ENCODE peak calls at places on chromosomes 6 and 20, in eight cellular contexts. F is HCT116, K is SK-N-SH, B is GM12878, W is HepG2, U is endothelial cell of umbilical vein, T is K562, S is H1. D is an unnamed sample.

GRCh38 chr6:99422912-99423311 is 2.2 kb downstream of the PNISR start:
- DNase-seq in F (no peak), K (no peak), B (no peak), W (no peak), U (no peak), T (no peak), S (no peak), D (no peak)

GRCh38 chr6:97548354-97548753 is 265.3 kb upstream of the MMS22L start:
- DNase-seq in F (no peak), K (no peak), B (no peak), W (no peak), U (no peak), T (no peak), S (no peak), D (no peak)

GRCh38 chr6:88899569-88900316 is 63.7 kb downstream of the RNGTT start:
- DNase-seq in F (no peak), K (no peak), B (no peak), W (peak), U (no peak), T (no peak), S (no peak), D (peak)

GRCh38 chr6:57040011-57040410 is 6.5 kb upstream of the KIAA1586 start:
- DNase-seq in F (peak), K (peak), B (no peak), W (no peak), U (no peak), T (no peak), S (no peak), D (peak)

GRCh38 chr6:153553627-153554026 is 422.5 kb upstream of the RGS17 start:
- DNase-seq in F (peak), K (no peak), B (no peak), W (peak), U (no peak), T (no peak), S (peak), D (peak)

GRCh38 chr6:33414592-33415271 is 3.2 kb downstream of the CUTA start:
- DNase-seq in F (no peak), K (peak), B (no peak), W (no peak), U (no peak), T (peak), S (no peak), D (peak)

GRCh38 chr6:165573671-165574070 is 89.4 kb downstream of the PDE10A start:
- DNase-seq in F (peak), K (peak), B (no peak), W (no peak), U (peak), T (no peak), S (no peak), D (no peak)

GRCh38 chr20:21515300-21516179 is 1.7 kb upstream of the NKX2-2 start:
- DNase-seq in F (no peak), K (peak), B (no peak), W (no peak), U (no peak), T (no peak), S (no peak), D (peak)

GRCh38 chr6:38702471-38703397 is at the start of gene GLO1:
- DNase-seq in F (peak), K (peak), B (peak), W (peak), U (peak), T (peak), S (peak), D (peak)

GRCh38 chr6:46935687-46936086 is 13.9 kb upstream of the ADGRF5 start:
- DNase-seq in F (no peak), K (no peak), B (no peak), W (no peak), U (peak), T (no peak), S (peak), D (peak)

GRCh38 chr6:139996253-139996834 is 621.9 kb upstream of the CITED2 start:
- DNase-seq in F (no peak), K (no peak), B (peak), W (peak), U (no peak), T (peak), S (no peak), D (peak)

GRCh38 chr6:44620922-44621321 is 233.4 kb downstream of the CDC5L start:
- DNase-seq in F (no peak), K (no peak), B (no peak), W (no peak), U (no peak), T (no peak), S (no peak), D (peak)

GRCh38 chr6:131451330-131452195 is 121.5 kb upstream of the ARG1 start:
- DNase-seq in F (no peak), K (no peak), B (no peak), W (no peak), U (no peak), T (no peak), S (no peak), D (no peak)

GRCh38 chr6:136719280-136720044 is 72.8 kb downstream of the MAP3K5 start:
- DNase-seq in F (no peak), K (no peak), B (peak), W (no peak), U (no peak), T (no peak), S (no peak), D (no peak)

GRCh38 chr6:41700577-41701347 is 34.6 kb downstream of the TFEB start:
- DNase-seq in F (no peak), K (no peak), B (no peak), W (no peak), U (peak), T (no peak), S (no peak), D (peak)

GRCh38 chr6:143758551-143758950 is 80.8 kb downstream of the PHACTR2 start:
- DNase-seq in F (no peak), K (no peak), B (no peak), W (no peak), U (no peak), T (no peak), S (no peak), D (no peak)

GRCh38 chr6:36372088-36372487 is 15.4 kb downstream of the ETV7 start:
- DNase-seq in F (no peak), K (no peak), B (no peak), W (no peak), U (no peak), T (no peak), S (no peak), D (no peak)

GRCh38 chr6:40906759-40907158 is 132.3 kb downstream of the UNC5CL start:
- DNase-seq in F (no peak), K (no peak), B (no peak), W (no peak), U (peak), T (no peak), S (no peak), D (no peak)

GRCh38 chr6:82646231-82646615 is 282.6 kb downstream of the TPBG start:
- DNase-seq in F (no peak), K (no peak), B (no peak), W (no peak), U (no peak), T (no peak), S (no peak), D (no peak)

GRCh38 chr20:56893206-56893605 is 264.1 kb downstream of the TFAP2C start:
- DNase-seq in F (no peak), K (no peak), B (no peak), W (no peak), U (no peak), T (peak), S (no peak), D (peak)

GRCh38 chr6:36650848-36651247 is 27.7 kb upstream of the CDKN1A start:
- DNase-seq in F (no peak), K (no peak), B (peak), W (peak), U (peak), T (no peak), S (no peak), D (no peak)

GRCh38 chr6:111823831-111824607 is 49.2 kb downstream of the FYN start:
- DNase-seq in F (no peak), K (no peak), B (no peak), W (peak), U (peak), T (no peak), S (no peak), D (no peak)

GRCh38 chr6:26653007-26653406 is 6.5 kb downstream of the ZNF322 start:
- DNase-seq in F (no peak), K (no peak), B (no peak), W (no peak), U (no peak), T (no peak), S (no peak), D (no peak)

GRCh38 chr6:118263929-118264486 is 284.1 kb upstream of the PLN start:
- DNase-seq in F (peak), K (peak), B (no peak), W (peak), U (peak), T (no peak), S (no peak), D (peak)

GRCh38 chr6:42394881-42395620 is 56.7 kb downstream of the TRERF1 start:
- DNase-seq in F (no peak), K (no peak), B (no peak), W (no peak), U (no peak), T (no peak), S (no peak), D (no peak)

GRCh38 chr20:26216025-26216424 is 519.4 kb upstream of the ZNF337 start:
- DNase-seq in F (no peak), K (no peak), B (no peak), W (no peak), U (no peak), T (no peak), S (no peak), D (no peak)

GRCh38 chr6:19999319-20000191 is 162.4 kb downstream of the ID4 start:
- DNase-seq in F (peak), K (no peak), B (peak), W (no peak), U (no peak), T (peak), S (no peak), D (no peak)

GRCh38 chr20:32493356-32493755 is 91.8 kb downstream of the NOL4L start:
- DNase-seq in F (no peak), K (no peak), B (no peak), W (no peak), U (no peak), T (no peak), S (no peak), D (no peak)

GRCh38 chr6:26273673-26274595 is 91.1 kb upstream of the BTN3A2 start:
- DNase-seq in F (no peak), K (no peak), B (no peak), W (no peak), U (peak), T (no peak), S (no peak), D (no peak)

GRCh38 chr20:62344092-62344491 is 23.0 kb downstream of the LAMA5 start:
- DNase-seq in F (no peak), K (no peak), B (no peak), W (no peak), U (no peak), T (no peak), S (no peak), D (no peak)

GRCh38 chr6:52059821-52060220 is 27.6 kb downstream of the PKHD1 start:
- DNase-seq in F (no peak), K (no peak), B (no peak), W (no peak), U (no peak), T (no peak), S (no peak), D (no peak)

GRCh38 chr6:11766589-11767450 is 11.8 kb downstream of the ADTRP start:
- DNase-seq in F (peak), K (no peak), B (no peak), W (peak), U (peak), T (no peak), S (no peak), D (no peak)

GRCh38 chr20:32152421-32153155 is 43.1 kb downstream of the TM9SF4 start:
- DNase-seq in F (no peak), K (no peak), B (no peak), W (peak), U (peak), T (no peak), S (no peak), D (no peak)

GRCh38 chr20:50652702-50653294 is 38.5 kb downstream of the RIPOR3 start:
- DNase-seq in F (no peak), K (no peak), B (peak), W (no peak), U (no peak), T (no peak), S (no peak), D (no peak)

GRCh38 chr6:158941246-158941645 is 58.8 kb downstream of the RSPH3 start:
- DNase-seq in F (no peak), K (no peak), B (no peak), W (no peak), U (no peak), T (no peak), S (no peak), D (no peak)

GRCh38 chr6:167697316-167697715 is 129.4 kb upstream of the AFDN start:
- DNase-seq in F (no peak), K (peak), B (no peak), W (no peak), U (no peak), T (no peak), S (no peak), D (no peak)

GRCh38 chr20:19265646-19266374 is 53.4 kb downstream of the SLC24A3 start:
- DNase-seq in F (no peak), K (peak), B (no peak), W (peak), U (no peak), T (peak), S (peak), D (peak)

GRCh38 chr20:330233-331149 is 5.1 kb downstream of the SOX12 start:
- DNase-seq in F (no peak), K (peak), B (no peak), W (peak), U (peak), T (peak), S (no peak), D (peak)

GRCh38 chr6:101668496-101668895 is 275.0 kb downstream of the GRIK2 start:
- DNase-seq in F (no peak), K (no peak), B (no peak), W (no peak), U (no peak), T (no peak), S (no peak), D (no peak)

GRCh38 chr20:4119854-4120209 is 104.5 kb upstream of the RNF24 start:
- DNase-seq in F (no peak), K (no peak), B (no peak), W (no peak), U (no peak), T (no peak), S (no peak), D (no peak)

GRCh38 chr20:4113996-4114603 is 98.7 kb upstream of the RNF24 start:
- DNase-seq in F (no peak), K (peak), B (no peak), W (no peak), U (no peak), T (no peak), S (no peak), D (no peak)

GRCh38 chr20:4117867-4118266 is 102.5 kb upstream of the RNF24 start:
- DNase-seq in F (no peak), K (no peak), B (no peak), W (no peak), U (no peak), T (no peak), S (no peak), D (no peak)

GRCh38 chr20:4116091-4116490 is 100.7 kb upstream of the RNF24 start:
- DNase-seq in F (no peak), K (no peak), B (no peak), W (no peak), U (no peak), T (no peak), S (no peak), D (no peak)

DNA sequence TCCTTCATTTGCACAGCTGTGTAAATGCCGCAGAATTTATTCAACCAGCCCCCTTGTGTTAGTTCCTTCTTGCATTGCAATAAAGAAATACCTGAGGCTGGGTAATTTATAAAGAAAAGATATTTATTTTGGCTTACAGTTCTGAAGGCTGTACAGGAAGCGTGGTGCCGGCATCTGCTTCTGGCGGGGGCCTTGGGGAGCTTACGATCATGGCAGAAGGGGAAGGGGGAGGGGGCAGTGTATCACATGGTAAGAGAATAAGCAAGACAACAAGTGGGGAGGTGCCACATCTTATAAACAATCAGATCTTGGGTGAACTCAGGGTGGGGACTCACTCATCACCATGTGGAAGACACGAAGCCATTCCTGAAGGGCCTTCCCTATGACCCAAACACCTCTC is 102.0 kb upstream of the RNF24 start:
- DNase-seq in F (no peak), K (no peak), B (no peak), W (no peak), U (no peak), T (no peak), S (no peak), D (no peak)
- H3K4me2 ChIP-seq in F (no peak), K (no peak), B (no peak), W (no peak), U (no peak), T (no peak), S (no peak), D (no peak)

GRCh38 chr6:149170564-149171452 is 146.7 kb upstream of the TAB2 start:
- DNase-seq in F (no peak), K (peak), B (no peak), W (no peak), U (no peak), T (peak), S (no peak), D (no peak)

GRCh38 chr6:149166324-149166723 is 151.2 kb upstream of the TAB2 start:
- DNase-seq in F (no peak), K (peak), B (no peak), W (no peak), U (peak), T (no peak), S (no peak), D (no peak)

GRCh38 chr6:149168968-149169367 is 148.5 kb upstream of the TAB2 start:
- DNase-seq in F (no peak), K (no peak), B (no peak), W (no peak), U (no peak), T (no peak), S (no peak), D (no peak)

GRCh38 chr6:149166747-149167146 is 150.8 kb upstream of the TAB2 start:
- DNase-seq in F (no peak), K (peak), B (no peak), W (no peak), U (peak), T (no peak), S (no peak), D (no peak)

GRCh38 chr6:149169761-149170359 is 147.7 kb upstream of the TAB2 start:
- DNase-seq in F (no peak), K (no peak), B (no peak), W (no peak), U (no peak), T (no peak), S (no peak), D (no peak)
- TF ChIP-seq POLR2AphosphoS5 in F (no peak), K (no peak), B (no peak), W (no peak), U (no peak), T (no peak), S (no peak), D (no peak)

GRCh38 chr20:52200870-52201269 is 9.3 kb upstream of the ZFP64 start:
- DNase-seq in F (no peak), K (no peak), B (no peak), W (no peak), U (no peak), T (no peak), S (no peak), D (no peak)
- H2AFZ ChIP-seq in F (no peak), K (no peak), B (no peak), W (no peak), U (no peak), T (peak), S (peak), D (peak)

GRCh38 chr6:87759491-87760010 is 57.5 kb upstream of the AKIRIN2 start:
- DNase-seq in F (no peak), K (no peak), B (no peak), W (no peak), U (peak), T (no peak), S (no peak), D (no peak)

GRCh38 chr6:87757792-87758191 is 55.8 kb upstream of the AKIRIN2 start:
- DNase-seq in F (no peak), K (no peak), B (no peak), W (no peak), U (no peak), T (no peak), S (no peak), D (no peak)

GRCh38 chr6:87755697-87756671 is 54.0 kb upstream of the AKIRIN2 start:
- DNase-seq in F (no peak), K (no peak), B (no peak), W (no peak), U (no peak), T (peak), S (no peak), D (no peak)

GRCh38 chr6:87754828-87755227 is 52.8 kb upstream of the AKIRIN2 start:
- DNase-seq in F (no peak), K (no peak), B (no peak), W (no peak), U (no peak), T (no peak), S (no peak), D (no peak)

DNA sequence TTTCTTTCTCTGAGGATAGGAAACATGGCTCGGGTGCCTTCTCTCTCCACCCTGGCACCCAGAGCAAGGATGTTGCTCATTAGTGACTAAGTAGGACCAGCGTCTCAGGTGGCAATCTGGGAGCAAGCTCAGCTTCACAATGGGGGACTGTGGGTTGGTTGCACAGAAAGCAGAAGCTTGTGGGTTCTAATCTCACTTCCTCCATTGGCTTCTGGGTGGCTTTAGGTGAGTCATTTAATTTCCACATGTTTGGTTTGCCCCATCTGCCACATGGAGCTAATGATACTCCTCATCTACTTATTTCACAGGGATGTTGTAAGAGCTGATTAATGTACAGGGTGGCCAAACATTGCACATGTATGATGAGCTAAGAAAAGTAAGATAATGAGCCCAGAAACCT is 54.8 kb upstream of the AKIRIN2 start:
- DNase-seq in F (no peak), K (no peak), B (peak), W (no peak), U (peak), T (peak), S (no peak), D (no peak)
- H3K4me2 ChIP-seq in F (no peak), K (no peak), B (peak), W (peak), U (no peak), T (peak), S (no peak), D (no peak)

D was measured in GM23338.